ENCODE peak calls at places on chromosomes 7 and 10, in seven cellular contexts. M is HepG2, H is sigmoid colon, Q is ovary, K is A549, Y is transverse colon, P is esophagus muscularis mucosa. T is an unnamed sample.

GRCh38 chr10:103504181-103504783 is 10.8 kb downstream of the NEURL1 start:
- DNase-seq in M (peak), H (no peak), Q (peak), K (peak), Y (no peak), P (no peak), T (no peak)

GRCh38 chr7:27064169-27064568 is 31.6 kb downstream of the HOXA1 start:
- DNase-seq in M (no peak), H (no peak), Q (no peak), K (no peak), Y (no peak), P (no peak), T (no peak)

GRCh38 chr7:1597791-1598190 is 28.0 kb upstream of the PSMG3 start:
- DNase-seq in M (no peak), H (no peak), Q (no peak), K (no peak), Y (no peak), P (no peak), T (no peak)

GRCh38 chr10:114401195-114401741 is 3.0 kb downstream of the AFAP1L2 start:
- DNase-seq in M (no peak), H (peak), Q (peak), K (no peak), Y (peak), P (no peak), T (peak)

GRCh38 chr10:60399343-60399742 is 9.7 kb upstream of the ANK3 start:
- DNase-seq in M (no peak), H (no peak), Q (no peak), K (no peak), Y (no peak), P (no peak), T (no peak)

GRCh38 chr10:31099664-31100063 is 68.0 kb upstream of the ZNF438 start:
- DNase-seq in M (peak), H (no peak), Q (no peak), K (peak), Y (peak), P (no peak), T (no peak)

GRCh38 chr10:29001801-29002200 is 287.1 kb upstream of the LYZL1 start:
- DNase-seq in M (no peak), H (no peak), Q (no peak), K (no peak), Y (no peak), P (no peak), T (no peak)

GRCh38 chr7:151342102-151342646 is 562 bp downstream of the NUB1 start:
- DNase-seq in M (no peak), H (no peak), Q (no peak), K (no peak), Y (no peak), P (no peak), T (no peak)

GRCh38 chr10:92492748-92493240 is 81.1 kb downstream of the IDE start:
- DNase-seq in M (no peak), H (no peak), Q (no peak), K (no peak), Y (no peak), P (no peak), T (no peak)

GRCh38 chr10:94012834-94013830 is 19.4 kb downstream of the PLCE1 start:
- DNase-seq in M (no peak), H (no peak), Q (no peak), K (no peak), Y (no peak), P (no peak), T (no peak)

GRCh38 chr7:200290-200689 is 7.9 kb downstream of the FAM20C start:
- DNase-seq in M (no peak), H (no peak), Q (no peak), K (no peak), Y (no peak), P (no peak), T (no peak)

GRCh38 chr7:4001742-4002141 is 680.4 kb upstream of the FOXK1 start:
- DNase-seq in M (no peak), H (no peak), Q (no peak), K (no peak), Y (no peak), P (no peak), T (no peak)

GRCh38 chr7:72805526-72806494 is 22.2 kb downstream of the TYW1B start:
- DNase-seq in M (peak), H (no peak), Q (no peak), K (no peak), Y (no peak), P (no peak), T (no peak)

GRCh38 chr7:14195079-14195478 is 205.6 kb upstream of the ETV1 start:
- DNase-seq in M (no peak), H (no peak), Q (no peak), K (no peak), Y (no peak), P (no peak), T (no peak)

GRCh38 chr7:118511146-118511545 is 286.6 kb downstream of the ANKRD7 start:
- DNase-seq in M (no peak), H (no peak), Q (no peak), K (no peak), Y (no peak), P (no peak), T (no peak)

GRCh38 chr7:107125475-107125874 is 43.3 kb upstream of the HBP1 start:
- DNase-seq in M (no peak), H (no peak), Q (no peak), K (no peak), Y (no peak), P (no peak), T (no peak)

GRCh38 chr10:77588886-77589285 is 48.7 kb downstream of the KCNMA1 start:
- DNase-seq in M (no peak), H (peak), Q (no peak), K (no peak), Y (no peak), P (no peak), T (no peak)

GRCh38 chr7:151511946-151512345 is 7.7 kb downstream of the RHEB start:
- DNase-seq in M (no peak), H (no peak), Q (no peak), K (no peak), Y (no peak), P (no peak), T (no peak)

GRCh38 chr7:41882271-41882670 is 179.4 kb upstream of the INHBA start:
- DNase-seq in M (no peak), H (no peak), Q (no peak), K (no peak), Y (no peak), P (no peak), T (no peak)
- H3K4me3 ChIP-seq in M (no peak), H (no peak), Q (no peak), K (no peak), Y (no peak), P (no peak), T (no peak)

DNA sequence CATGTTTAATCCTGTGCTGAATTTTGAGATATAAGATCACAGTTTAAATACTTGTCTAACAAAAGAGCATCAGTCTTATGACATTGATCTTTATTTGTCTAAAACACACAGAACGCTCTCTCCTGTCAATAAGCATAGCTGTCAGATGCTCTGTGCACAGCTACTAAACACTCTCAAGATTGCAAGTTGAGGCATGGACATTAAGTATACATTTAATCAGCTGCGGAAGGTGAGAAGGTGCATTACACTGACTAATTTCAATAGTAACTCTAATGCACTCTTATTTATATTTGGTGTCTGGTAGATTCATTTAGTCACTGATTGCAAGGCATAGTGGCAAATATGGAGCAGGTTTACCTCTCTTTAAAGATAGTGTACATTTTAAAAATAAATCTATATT is 580.3 kb upstream of the NRP1 start:
- DNase-seq in M (no peak), H (no peak), Q (no peak), K (no peak), Y (no peak), P (no peak), T (no peak)
- TF ChIP-seq EP300 in M (no peak), H (no peak), Q (no peak), K (no peak), Y (no peak), P (no peak), T (no peak)

GRCh38 chr7:98283887-98284222 is 2.4 kb downstream of the BRI3 start:
- DNase-seq in M (no peak), H (no peak), Q (no peak), K (no peak), Y (no peak), P (no peak), T (no peak)
- H3K4me3 ChIP-seq in M (peak), H (peak), Q (peak), K (peak), Y (peak), P (peak), T (peak)

GRCh38 chr7:105637755-105638154 is 56.5 kb upstream of the EFCAB10 start:
- DNase-seq in M (no peak), H (peak), Q (no peak), K (no peak), Y (no peak), P (no peak), T (no peak)
- TF ChIP-seq EP300 in M (no peak), H (no peak), Q (no peak), K (no peak), Y (no peak), P (no peak), T (no peak)

DNA sequence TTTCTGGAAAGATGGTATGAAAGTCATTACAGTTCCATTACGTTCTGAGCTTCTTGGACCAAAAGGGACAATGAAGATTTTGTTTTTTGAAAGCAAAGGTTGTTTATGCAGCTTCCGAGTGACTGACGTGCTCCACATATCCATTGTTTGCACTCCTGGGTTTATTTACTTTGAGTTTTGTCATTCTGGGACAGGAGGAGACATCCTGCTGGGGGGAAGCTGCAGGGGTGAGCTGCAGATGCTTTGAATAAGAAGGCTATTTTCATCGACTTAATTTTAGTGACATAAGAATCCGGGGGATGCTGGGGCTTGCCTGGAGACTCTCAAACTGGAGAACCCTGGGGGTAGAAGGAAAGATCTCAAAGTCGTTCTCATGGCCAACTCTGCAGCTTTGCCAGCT is 12.7 kb upstream of the SFMBT2 start:
- DNase-seq in M (no peak), H (no peak), Q (no peak), K (no peak), Y (no peak), P (no peak), T (no peak)
- H3K4me3 ChIP-seq in M (no peak), H (no peak), Q (no peak), K (peak), Y (no peak), P (no peak), T (no peak)

GRCh38 chr7:127895360-127895759 is 135.9 kb downstream of the LRRC4 start:
- DNase-seq in M (no peak), H (no peak), Q (no peak), K (no peak), Y (no peak), P (no peak), T (no peak)

GRCh38 chr7:127897704-127898454 is 133.4 kb downstream of the LRRC4 start:
- DNase-seq in M (no peak), H (no peak), Q (no peak), K (no peak), Y (no peak), P (no peak), T (no peak)

GRCh38 chr7:127896683-127897082 is 134.6 kb downstream of the LRRC4 start:
- DNase-seq in M (no peak), H (no peak), Q (no peak), K (no peak), Y (no peak), P (no peak), T (no peak)

GRCh38 chr7:127893547-127893946 is 137.7 kb downstream of the LRRC4 start:
- DNase-seq in M (no peak), H (no peak), Q (no peak), K (no peak), Y (no peak), P (no peak), T (no peak)

DNA sequence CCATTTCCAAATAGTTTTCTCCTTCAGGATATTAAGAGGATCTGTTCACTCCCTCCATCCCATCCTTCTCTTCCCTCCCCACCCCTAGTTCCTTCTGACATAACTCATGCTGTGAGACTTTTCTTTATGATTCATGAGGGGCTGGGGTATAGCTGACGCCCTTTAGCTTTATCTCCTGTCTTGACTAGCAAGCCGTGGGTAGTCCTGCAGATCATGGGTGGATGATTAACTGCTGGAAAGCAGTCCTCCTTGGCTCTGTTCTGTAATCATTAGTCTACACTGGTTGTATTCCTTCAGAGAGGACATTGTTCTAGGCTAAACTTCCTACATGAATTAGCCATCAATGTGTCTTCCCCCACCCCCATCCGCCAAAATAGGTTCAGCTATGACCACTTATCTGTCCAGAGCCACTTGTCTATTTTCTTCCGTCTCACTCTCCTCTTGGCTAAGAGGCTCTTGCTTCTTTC is 135.4 kb downstream of the LRRC4 start:
- DNase-seq in M (no peak), H (no peak), Q (no peak), K (no peak), Y (no peak), P (no peak), T (no peak)
- TF ChIP-seq EP300 in M (no peak), H (no peak), Q (no peak), K (no peak), Y (no peak), P (no peak), T (no peak)

GRCh38 chr10:100636848-100637553 is 101.3 kb downstream of the HIF1AN start:
- DNase-seq in M (no peak), H (no peak), Q (no peak), K (no peak), Y (no peak), P (no peak), T (no peak)
- H3K4me3 ChIP-seq in M (no peak), H (no peak), Q (no peak), K (no peak), Y (no peak), P (no peak), T (no peak)

DNA sequence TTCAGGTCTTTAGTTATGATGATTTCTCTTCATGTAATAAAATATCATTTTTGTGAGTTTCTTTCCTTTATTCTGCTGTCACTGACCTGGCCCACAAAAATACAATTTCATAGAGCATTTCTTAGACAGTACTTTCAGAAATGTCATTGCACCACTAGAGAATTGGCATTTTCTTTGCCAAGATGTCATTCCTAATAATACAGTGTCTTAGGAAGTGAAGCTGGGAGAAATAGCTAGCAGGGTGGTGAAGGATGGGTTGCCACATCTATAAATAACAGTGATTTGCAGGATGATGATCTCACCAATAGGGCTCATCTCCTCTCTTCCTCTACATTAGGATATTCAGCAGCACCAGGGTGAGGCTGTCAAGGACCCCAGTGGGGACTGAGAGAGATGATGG is 452.1 kb downstream of the NXPH1 start:
- DNase-seq in M (no peak), H (no peak), Q (no peak), K (no peak), Y (no peak), P (no peak), T (no peak)
- TF ChIP-seq EP300 in M (no peak), H (no peak), Q (no peak), K (no peak), Y (no peak), P (no peak), T (no peak)

GRCh38 chr10:47054936-47055335 is 143.7 kb downstream of the PTPN20 start:
- DNase-seq in M (no peak), H (no peak), Q (no peak), K (no peak), Y (no peak), P (no peak), T (no peak)

GRCh38 chr10:47055386-47056382 is 144.5 kb downstream of the PTPN20 start:
- DNase-seq in M (no peak), H (no peak), Q (no peak), K (no peak), Y (no peak), P (no peak), T (no peak)

GRCh38 chr10:47050618-47051455 is 139.6 kb downstream of the PTPN20 start:
- DNase-seq in M (no peak), H (no peak), Q (no peak), K (no peak), Y (no peak), P (no peak), T (no peak)

GRCh38 chr10:47051741-47052238 is 140.6 kb downstream of the PTPN20 start:
- DNase-seq in M (no peak), H (no peak), Q (no peak), K (no peak), Y (no peak), P (no peak), T (no peak)

GRCh38 chr10:47053399-47053798 is 142.2 kb downstream of the PTPN20 start:
- DNase-seq in M (no peak), H (no peak), Q (no peak), K (no peak), Y (no peak), P (no peak), T (no peak)
- H3K4me3 ChIP-seq in M (no peak), H (no peak), Q (no peak), K (no peak), Y (no peak), P (no peak), T (no peak)